ENCODE peak calls at places on chromosomes 6 and 20, in seven cellular contexts. E, X, J, S, D, T and K are unnamed samples.

GRCh38 chr20:49627329-49627761 is 59.4 kb upstream of the PTGIS start:
- DNase-seq in J (no peak), E (no peak), D (no peak), X (no peak), T (no peak), S (no peak), K (no peak)

GRCh38 chr20:49507741-49508434 is 25.4 kb upstream of the KCNB1 start:
- DNase-seq in D (no peak), T (no peak), J (no peak), S (no peak), E (no peak), X (no peak), K (no peak)

GRCh38 chr6:11368760-11369159 is 136.3 kb upstream of the NEDD9 start:
- DNase-seq in E (no peak), S (no peak), J (no peak), T (no peak), X (no peak), D (no peak), K (no peak)

GRCh38 chr20:41956316-41957050 is 338.3 kb upstream of the CHD6 start:
- DNase-seq in X (no peak), E (no peak), T (no peak), D (no peak), J (no peak), S (no peak), K (no peak)

GRCh38 chr6:122749451-122750050 is 30.0 kb upstream of the FABP7 start:
- DNase-seq in J (no peak), X (no peak), T (no peak), D (no peak), S (no peak), E (no peak), K (no peak)

GRCh38 chr6:77034161-77034560 is 429.1 kb downstream of the HTR1B start:
- DNase-seq in S (no peak), E (no peak), D (no peak), X (no peak), J (no peak), T (no peak), K (no peak)

GRCh38 chr6:108714012-108714773 is 134.0 kb upstream of the ARMC2 start:
- DNase-seq in X (no peak), T (no peak), S (no peak), D (no peak), J (no peak), E (no peak), K (no peak)

GRCh38 chr6:33880746-33881145 is 76.9 kb upstream of the MLN start:
- DNase-seq in S (no peak), D (no peak), E (no peak), T (no peak), X (no peak), J (no peak), K (no peak)

GRCh38 chr6:111817451-111818146 is 55.7 kb downstream of the FYN start:
- DNase-seq in S (no peak), X (no peak), T (no peak), J (no peak), D (no peak), E (no peak), K (no peak)

GRCh38 chr6:35140991-35141720 is at the start of gene TCP11:
- DNase-seq in D (no peak), S (peak), J (no peak), X (peak), T (peak), E (no peak), K (no peak)

GRCh38 chr6:159728552-159728951 is 1.2 kb downstream of the WTAP start:
- DNase-seq in E (no peak), S (no peak), J (no peak), D (no peak), T (no peak), X (no peak), K (no peak)

GRCh38 chr6:11328613-11329247 is 96.3 kb upstream of the NEDD9 start:
- DNase-seq in S (no peak), T (no peak), E (no peak), X (no peak), D (no peak), J (no peak), K (no peak)

GRCh38 chr20:35953411-35954199 is 697 bp downstream of the SCAND1 start:
- DNase-seq in T (peak), D (no peak), E (peak), S (peak), X (peak), J (peak), K (peak)

GRCh38 chr20:38230957-38231785 is 29.4 kb downstream of the KIAA1755 start:
- DNase-seq in J (no peak), D (no peak), T (no peak), X (no peak), E (no peak), S (no peak), K (no peak)

GRCh38 chr20:49699200-49699992 is 14.3 kb downstream of the B4GALT5 start:
- DNase-seq in J (no peak), D (no peak), S (no peak), T (peak), X (peak), E (no peak), K (no peak)

GRCh38 chr20:32912688-32913087 is 54.0 kb downstream of the EFCAB8 start:
- DNase-seq in D (no peak), J (no peak), E (no peak), X (no peak), T (no peak), S (no peak), K (no peak)

GRCh38 chr6:105806486-105806920 is 279.6 kb upstream of the PRDM1 start:
- DNase-seq in T (no peak), D (no peak), J (no peak), S (no peak), X (no peak), E (no peak), K (no peak)